ENCODE peak calls at places on chromosomes 13 and 19, in five cellular contexts. C is heart left ventricle; I is fibroblast of lung; B is CD8-positive, alpha-beta T cell; M is omental fat pad. D is an unnamed sample.

GRCh38 chr13:33918199-33918932 is 100.4 kb downstream of the RFC3 start:
- DNase-seq in I (peak; percentile 87), C (no peak), M (no peak), B (no peak), D (peak; percentile 38)

GRCh38 chr13:50286376-50286775 is 271.1 kb downstream of the KCNRG start:
- DNase-seq in C (no peak), M (no peak), I (no peak), B (no peak), D (no peak)

GRCh38 chr19:39407644-39408391 is 1.2 kb downstream of the ZFP36 start:
- DNase-seq in I (peak; percentile 46), M (no peak), B (peak; percentile 90), C (peak; percentile 50), D (no peak)

GRCh38 chr13:32314968-32315254 is 252 bp downstream of the ZAR1L start:
- DNase-seq in I (peak; percentile 63), C (peak; percentile 41), M (peak; percentile 29), B (no peak), D (peak; percentile 24)

GRCh38 chr13:27141746-27142145 is 29.9 kb downstream of the USP12 start:
- DNase-seq in B (no peak), C (no peak), I (no peak), M (no peak), D (no peak)

GRCh38 chr13:44240611-44241010 is 133.0 kb upstream of the SERP2 start:
- DNase-seq in I (no peak), M (no peak), C (no peak), B (no peak), D (no peak)

GRCh38 chr19:21022996-21023395 is 2.5 kb downstream of the ZNF430 start:
- DNase-seq in I (peak; percentile 34), M (no peak), B (no peak), C (no peak), D (peak; percentile 28)

GRCh38 chr19:30441011-30441410 is 68.8 kb downstream of the ZNF536 start:
- DNase-seq in B (no peak), C (no peak), I (no peak), M (no peak), D (no peak)

GRCh38 chr13:48655291-48655690 is 1.6 kb downstream of the CYSLTR2 start:
- DNase-seq in B (no peak), I (no peak), M (no peak), C (no peak), D (no peak)

GRCh38 chr19:17103177-17103576 is 27.6 kb downstream of the MYO9B start:
- DNase-seq in M (no peak), C (no peak), I (peak; percentile 70), B (no peak), D (no peak)

GRCh38 chr13:90105276-90105675 is 1242.2 kb upstream of the MIR17HG start:
- DNase-seq in B (no peak), I (peak; percentile 12), C (no peak), M (no peak), D (peak; percentile 34)

GRCh38 chr19:45222724-45223123 is 22.5 kb downstream of the EXOC3L2 start:
- DNase-seq in B (no peak), C (no peak), I (no peak), M (no peak), D (no peak)

GRCh38 chr13:47454986-47455385 is 546.1 kb downstream of the SUCLA2 start:
- DNase-seq in C (no peak), I (peak; percentile 57), M (no peak), B (no peak), D (no peak)

GRCh38 chr13:29568731-29569130 is 26.8 kb downstream of the SLC7A1 start:
- DNase-seq in C (no peak), M (no peak), B (no peak), I (no peak), D (peak; percentile 34)

GRCh38 chr19:2235396-2236284 is 489 bp downstream of the PLEKHJ1 start:
- DNase-seq in M (no peak), C (peak; percentile 64), I (no peak), B (no peak), D (no peak)

GRCh38 chr19:2207991-2208860 is 27.9 kb downstream of the PLEKHJ1 start:
- DNase-seq in C (peak; percentile 81), M (no peak), I (peak; percentile 61), B (no peak), D (no peak)

GRCh38 chr13:111534646-111535461 is 214.4 kb downstream of the TEX29 start:
- DNase-seq in M (no peak), B (no peak), I (no peak), C (no peak), D (no peak)

GRCh38 chr13:99985243-99985874 is 3.8 kb downstream of the ZIC2 start:
- DNase-seq in B (no peak), I (no peak), M (no peak), C (no peak), D (no peak)

GRCh38 chr13:42876270-42876714 is 94.9 kb downstream of the FAM216B start:
- DNase-seq in C (no peak), B (no peak), M (no peak), I (no peak), D (no peak)

GRCh38 chr19:38229585-38230073 is 5.6 kb upstream of the DPF1 start:
- DNase-seq in B (peak; percentile 51), M (no peak), I (peak; percentile 89), C (peak; percentile 80), D (peak; percentile 91)

GRCh38 chr19:2494084-2494446 is 18.1 kb downstream of the GADD45B start:
- DNase-seq in B (no peak), C (no peak), M (no peak), I (peak; percentile 38), D (no peak)

GRCh38 chr13:108621421-108621820 is 8.0 kb upstream of the MYO16 start:
- DNase-seq in M (no peak), I (no peak), B (no peak), C (no peak), D (no peak)

DNA sequence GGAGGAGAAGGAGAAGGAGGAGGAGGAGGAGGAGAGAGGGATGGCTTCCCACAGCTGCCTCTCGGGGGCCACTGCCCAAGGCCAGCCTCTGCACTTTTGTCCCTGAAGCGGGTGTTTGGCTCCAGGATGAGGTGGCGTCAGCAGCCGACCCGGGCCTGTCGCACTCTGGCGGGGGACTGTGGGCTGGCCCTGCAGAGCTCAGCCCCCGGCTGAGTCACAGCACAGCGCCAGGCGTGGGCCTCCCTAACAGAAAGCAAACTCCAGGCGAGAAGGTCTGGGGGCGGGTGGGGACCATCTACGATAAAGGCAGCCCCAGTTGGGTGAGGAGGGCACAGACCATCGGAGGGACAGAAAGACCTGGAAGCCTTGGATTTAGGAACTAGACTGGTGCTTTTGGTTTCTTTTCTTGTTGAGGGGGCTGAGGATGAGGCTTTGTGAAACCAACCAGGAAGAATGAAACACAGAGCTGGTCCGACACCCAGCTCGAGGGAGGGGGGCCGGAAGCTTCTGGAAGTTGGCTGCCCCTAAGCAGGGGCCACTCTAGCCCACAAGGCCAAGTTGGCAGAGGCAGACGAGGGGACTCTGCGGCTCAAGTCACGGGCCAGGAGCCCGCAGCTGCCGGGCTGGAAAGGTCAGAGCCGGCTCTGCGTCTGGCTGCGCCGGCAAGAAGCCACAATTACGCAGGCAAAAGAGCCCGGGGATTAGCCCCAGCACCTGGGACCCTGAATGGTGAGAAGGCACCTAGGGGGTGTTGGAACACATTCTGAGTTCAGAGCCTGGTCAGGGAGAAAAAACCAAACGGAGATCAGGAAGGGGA is 18.2 kb downstream of the LSM4 start:
- DNase-seq in C (peak; percentile 93), M (no peak), I (peak; percentile 88), B (peak; percentile 89), D (no peak)
- TF ChIP-seq CTCF in C (no peak), M (no peak), I (no peak), B (no peak), D (no peak)

DNA sequence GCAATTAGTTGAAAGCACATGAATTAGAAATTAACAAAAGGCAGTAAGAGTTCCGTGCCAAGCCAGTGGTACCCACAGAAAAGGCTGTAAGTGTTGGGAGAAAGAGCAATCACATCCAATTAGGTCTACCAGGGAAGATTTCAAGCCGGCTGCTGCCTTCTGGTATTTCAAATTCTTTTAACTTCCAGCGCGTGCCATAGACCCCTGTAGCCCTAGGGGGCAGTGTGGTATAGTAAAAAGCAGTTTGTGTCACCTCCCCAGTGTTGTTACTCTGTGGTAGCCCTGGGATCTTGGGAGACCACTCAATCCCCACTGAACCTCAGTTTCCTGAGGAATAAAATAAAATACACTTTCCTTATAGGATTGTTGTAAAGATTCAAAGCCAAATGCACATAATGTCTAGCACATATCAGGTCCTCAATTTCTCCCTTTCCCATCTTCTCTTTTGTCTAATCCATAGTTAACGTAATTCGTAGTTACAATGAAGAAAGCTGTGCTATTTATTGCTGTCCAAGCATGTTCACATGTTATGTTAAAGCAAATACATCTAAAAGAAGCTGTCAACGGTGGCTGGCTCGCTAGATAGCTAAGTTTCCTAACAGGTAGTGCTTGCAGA is 230.2 kb downstream of the TDRD3 start:
- DNase-seq in I (peak; percentile 2), C (no peak), M (no peak), B (no peak), D (peak; percentile 41)
- TF ChIP-seq CTCF in I (peak; percentile 39), C (peak; percentile 31), M (no peak), B (no peak), D (peak; percentile 38)

DNA sequence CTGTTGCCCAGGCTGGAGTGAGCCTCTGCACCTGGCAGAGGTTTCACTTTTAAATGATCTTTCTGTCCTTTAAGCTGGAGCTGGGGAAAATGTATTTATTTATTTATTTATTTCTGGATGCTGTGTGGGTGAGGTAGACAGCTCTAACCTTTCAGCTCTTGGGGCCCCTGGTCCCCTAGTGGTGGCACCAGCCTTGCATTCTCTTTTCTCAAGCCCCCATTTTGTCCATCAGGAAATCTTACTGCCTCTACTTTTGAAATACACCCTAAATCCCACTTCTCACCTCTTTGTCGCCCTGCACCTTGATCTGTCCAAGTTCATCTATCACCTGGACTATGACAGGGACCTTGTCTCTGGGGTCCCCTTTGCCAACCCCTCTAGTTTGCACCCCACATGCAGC is 2.1 kb upstream of the B9D2 start:
- DNase-seq in B (no peak), I (no peak), M (no peak), C (no peak), D (no peak)
- TF ChIP-seq CTCF in B (no peak), I (no peak), M (no peak), C (no peak), D (no peak)

DNA sequence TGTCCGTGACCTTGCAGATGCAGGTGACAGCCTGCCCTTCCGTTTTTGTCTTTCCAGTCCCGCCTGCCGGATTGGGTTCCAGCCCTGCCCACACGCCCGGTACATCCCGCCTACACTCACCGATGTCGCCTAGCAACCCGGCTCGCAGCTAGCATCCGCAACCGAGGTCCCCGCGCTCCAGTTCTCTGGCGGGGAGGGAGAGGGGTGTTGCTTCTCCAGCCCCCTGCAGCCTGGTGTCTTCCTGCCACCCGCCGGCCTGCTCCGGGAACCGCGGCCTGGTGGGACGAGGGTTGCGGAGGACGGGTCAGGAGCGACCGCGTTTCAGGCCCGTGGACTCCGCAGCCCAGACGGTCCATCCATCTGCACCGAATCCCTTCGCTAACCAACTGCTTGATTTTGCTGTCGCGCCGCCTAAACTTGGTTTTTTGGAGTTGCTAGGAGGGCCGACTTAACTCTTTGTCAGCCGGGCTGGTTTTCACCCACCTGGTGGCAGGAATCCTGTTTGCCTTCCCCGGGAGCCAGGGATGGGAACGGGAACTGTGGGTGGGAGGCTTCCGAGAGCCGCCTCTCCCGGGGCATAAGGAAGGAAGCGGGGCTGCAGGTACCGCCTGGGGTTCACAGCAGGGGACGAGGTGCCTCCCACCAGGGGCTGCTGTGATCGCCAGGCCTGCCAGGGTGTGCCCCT is 15.4 kb upstream of the MATK start:
- DNase-seq in B (peak; percentile 76), I (no peak), M (no peak), C (peak; percentile 55), D (peak; percentile 36)
- TF ChIP-seq CTCF in B (no peak), I (peak; percentile 15), M (no peak), C (no peak), D (no peak)

D was measured in RWPE1.